ENCODE peak calls at places on chromosomes 13 and 19, in seven cellular contexts. S is upper lobe of left lung, F is uterus, V is GM23338, X is cardiac muscle cell, Y is right cardiac atrium, B is small intestine. P is an unnamed sample.
A peak's percentile ranks its signal among the peaks of the same experiment; 100 is the strongest.

GRCh38 chr13:35727881-35728280 is 251.4 kb upstream of the MAB21L1 start:
- DNase-seq in Y (no peak), F (no peak), X (peak; percentile 19), S (no peak), V (no peak), B (no peak), P (no peak)

GRCh38 chr13:78998736-78999135 is 339.8 kb upstream of the OBI1 start:
- DNase-seq in X (no peak), F (no peak), S (no peak), B (no peak), Y (no peak), V (no peak), P (no peak)

GRCh38 chr13:93066187-93066586 is 160.4 kb upstream of the GPC6 start:
- DNase-seq in B (no peak), F (no peak), S (no peak), Y (no peak), V (no peak), X (no peak), P (no peak)

GRCh38 chr19:52963229-52963760 is 614 bp upstream of the ZNF816 start:
- DNase-seq in V (peak; percentile 53), S (no peak), Y (no peak), B (no peak), X (peak; percentile 52), F (peak; percentile 20), P (no peak)

GRCh38 chr19:18785179-18786124 is 5.7 kb downstream of the COMP start:
- DNase-seq in B (peak; percentile 75), F (peak; percentile 76), X (peak; percentile 86), V (peak; percentile 95), S (peak; percentile 85), Y (peak; percentile 89), P (peak; percentile 58)

GRCh38 chr13:103134271-103134670 is 68.1 kb upstream of the SLC10A2 start:
- DNase-seq in X (no peak), F (no peak), B (no peak), V (no peak), S (no peak), Y (no peak), P (no peak)

GRCh38 chr13:39825886-39826285 is 170.4 kb downstream of the COG6 start:
- DNase-seq in S (no peak), Y (no peak), V (no peak), B (no peak), F (no peak), X (no peak), P (no peak)

GRCh38 chr19:1018932-1019615 is 1.8 kb downstream of the TMEM259 start:
- DNase-seq in X (no peak), S (no peak), F (no peak), B (no peak), Y (peak; percentile 31), V (no peak), P (no peak)

GRCh38 chr19:41919948-41920712 is 8.1 kb downstream of the ERFL start:
- DNase-seq in X (no peak), V (no peak), F (no peak), Y (no peak), S (no peak), B (no peak), P (no peak)

GRCh38 chr13:66974174-66974573 is 256.0 kb downstream of the PCDH9 start:
- DNase-seq in Y (no peak), B (no peak), S (no peak), F (no peak), V (peak; percentile 37), X (peak; percentile 3), P (no peak)

GRCh38 chr19:383922-384800 is 24.8 kb downstream of the C2CD4C start:
- DNase-seq in V (peak; percentile 89), Y (no peak), S (peak; percentile 21), X (peak; percentile 64), B (no peak), F (no peak), P (no peak)

DNA sequence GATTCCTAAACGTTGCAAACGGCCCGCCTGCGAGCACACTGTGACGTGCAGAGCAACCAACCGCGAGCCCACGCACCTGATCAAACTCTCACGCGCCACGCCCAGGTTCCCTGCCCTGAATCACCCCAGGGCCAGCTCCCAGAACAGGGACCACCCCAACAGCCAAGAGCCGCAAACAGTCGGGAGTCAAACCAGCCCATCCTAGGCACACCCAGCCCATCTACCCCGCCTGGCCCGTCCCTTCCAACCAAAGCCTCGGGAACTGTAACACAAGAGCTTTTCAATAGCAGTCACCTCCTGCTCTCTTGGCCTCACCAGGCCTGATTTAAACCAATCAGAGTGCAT is 8.9 kb downstream of the PIP5K1C start:
- DNase-seq in S (no peak), Y (no peak), X (no peak), B (no peak), V (no peak), F (no peak), P (no peak)
- H3K4me1 ChIP-seq in S (peaks cover 24% of the 10 kb centered on the region), Y (peaks cover 3% of the 10 kb centered on the region), X (peaks cover 5% of the 10 kb centered on the region), B (no peaks in the 10 kb centered on the region), V (peaks cover 14% of the 10 kb centered on the region), F (no peaks in the 10 kb centered on the region), P (peaks cover 22% of the 10 kb centered on the region)

GRCh38 chr13:98976941-98977340 is 923 bp downstream of the DOCK9 start:
- DNase-seq in V (no peak), F (no peak), Y (no peak), S (no peak), X (peak; percentile 34), B (no peak), P (no peak)

GRCh38 chr13:98979012-98979411 is 1.1 kb upstream of the DOCK9 start:
- DNase-seq in B (no peak), X (no peak), Y (no peak), F (no peak), V (no peak), S (no peak), P (no peak)

GRCh38 chr13:98978280-98978679 is 416 bp upstream of the DOCK9 start:
- DNase-seq in Y (no peak), X (no peak), B (no peak), S (no peak), F (no peak), V (no peak), P (no peak)

GRCh38 chr13:98976338-98976737 is 1.5 kb downstream of the DOCK9 start:
- DNase-seq in X (no peak), S (no peak), V (no peak), Y (no peak), B (no peak), F (no peak), P (no peak)

DNA sequence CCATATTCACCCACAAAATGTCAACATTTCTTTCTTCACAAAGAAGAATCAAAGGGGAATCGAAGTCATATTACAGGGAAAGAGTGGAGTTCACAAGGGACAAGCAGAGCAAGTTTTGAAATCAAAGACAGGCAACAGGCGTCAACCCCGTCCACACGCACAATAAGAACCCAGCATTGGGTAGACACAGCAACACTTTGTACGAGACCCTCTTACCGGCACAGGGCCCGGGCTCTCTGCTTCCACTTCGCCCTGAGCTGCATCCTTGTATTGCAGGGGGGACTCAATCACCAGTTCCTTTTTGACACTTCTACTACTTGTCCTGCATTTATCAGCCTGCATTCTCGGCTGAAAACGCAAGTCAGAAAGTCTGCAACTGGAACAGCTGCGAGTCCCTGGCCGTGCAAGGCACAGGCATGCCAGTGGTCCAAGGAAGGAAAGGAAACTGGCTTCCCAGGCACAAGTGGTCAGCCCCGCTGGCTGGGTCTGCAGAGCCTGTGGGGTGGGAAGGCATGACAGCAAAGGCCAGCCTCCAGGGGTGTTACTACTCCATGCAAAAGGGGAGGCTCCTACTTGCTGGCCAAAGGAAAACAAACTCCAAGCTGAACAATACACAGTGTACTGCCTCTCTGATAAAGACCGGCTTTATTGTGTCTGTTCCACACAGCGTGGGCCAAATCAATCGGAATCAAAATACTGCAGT is at the start of gene DOCK9:
- DNase-seq in B (peak; percentile 55), S (peak; percentile 64), X (peak; percentile 62), Y (peak; percentile 79), V (peak; percentile 60), F (peak; percentile 54), P (no peak)
- H3K4me3 ChIP-seq in B (no peak within 1 kb of the TSS), S (peak within 1 kb of the TSS; percentile 51), X (no peak within 1 kb of the TSS), Y (peak within 1 kb of the TSS; percentile 53), V (no peak within 1 kb of the TSS), F (peak within 1 kb of the TSS; percentile 35), P (no peak within 1 kb of the TSS)

GRCh38 chr19:10226376-10227214 is 4.5 kb downstream of the S1PR2 start:
- DNase-seq in S (peak; percentile 37), Y (peak; percentile 92), X (no peak), B (no peak), F (peak; percentile 92), V (no peak), P (no peak)
- H3K27ac ChIP-seq in S (peak overlapping the region; percentile 71), Y (peak overlapping the region; percentile 78), X (no peak overlapping the region), B (no peak overlapping the region), F (peak overlapping the region; percentile 89), V (no peak overlapping the region), P (no peak overlapping the region)

GRCh38 chr13:111209613-111210012 is 94.5 kb downstream of the ARHGEF7 start:
- DNase-seq in Y (no peak), V (no peak), B (no peak), F (no peak), S (no peak), X (no peak), P (no peak)

GRCh38 chr13:111210082-111210481 is 95.0 kb downstream of the ARHGEF7 start:
- DNase-seq in X (no peak), Y (no peak), F (no peak), B (peak; percentile 79), V (no peak), S (no peak), P (no peak)

GRCh38 chr13:111210945-111211469 is 95.9 kb downstream of the ARHGEF7 start:
- DNase-seq in Y (no peak), V (no peak), X (no peak), S (no peak), B (no peak), F (no peak), P (no peak)

GRCh38 chr13:111211789-111212516 is 96.8 kb downstream of the ARHGEF7 start:
- DNase-seq in Y (no peak), V (peak; percentile 67), B (no peak), F (no peak), S (no peak), X (peak; percentile 66), P (no peak)

GRCh38 chr13:111210488-111210887 is 95.4 kb downstream of the ARHGEF7 start:
- DNase-seq in B (no peak), S (peak; percentile 86), X (no peak), V (no peak), F (no peak), Y (peak; percentile 49), P (no peak)
- H3K4me1 ChIP-seq in B (peaks cover 6% of the 10 kb centered on the region), S (peaks cover 41% of the 10 kb centered on the region), X (peaks cover 22% of the 10 kb centered on the region), V (peaks cover 57% of the 10 kb centered on the region), F (no peaks in the 10 kb centered on the region), Y (peaks cover 28% of the 10 kb centered on the region), P (peaks cover 6% of the 10 kb centered on the region)